ENCODE peak calls at places on chromosomes 5 and 9, in seven cellular contexts. One of them, this sample, is unnamed.
A peak's percentile ranks its signal among the peaks of the same experiment; 100 is the strongest.

GRCh38 chr5:95850391-95850894 is 27.9 kb upstream of the GLRX start:
- DNase-seq in CD8-positive, alpha-beta T cell: no peak
- DNase-seq in Peyer's patch: no peak
- DNase-seq in neural progenitor cell: no peak
- DNase-seq in IMR-90: no peak
- DNase-seq in neuronal stem cell: no peak
- DNase-seq in RWPE1: no peak
- DNase-seq in this sample: no peak

GRCh38 chr5:6550628-6551027 is 82.2 kb downstream of the NSUN2 start:
- DNase-seq in CD8-positive, alpha-beta T cell: no peak
- DNase-seq in Peyer's patch: no peak
- DNase-seq in neural progenitor cell: no peak
- DNase-seq in IMR-90: no peak
- DNase-seq in neuronal stem cell: no peak
- DNase-seq in RWPE1: no peak
- DNase-seq in this sample: no peak

GRCh38 chr9:110847661-110848060 is 179.1 kb downstream of the MUSK start:
- DNase-seq in CD8-positive, alpha-beta T cell: no peak
- DNase-seq in Peyer's patch: no peak
- DNase-seq in neural progenitor cell: no peak
- DNase-seq in IMR-90: peak; percentile 60
- DNase-seq in neuronal stem cell: no peak
- DNase-seq in RWPE1: no peak
- DNase-seq in this sample: no peak

GRCh38 chr9:106875548-106875947 is 12.6 kb downstream of the ZNF462 start:
- DNase-seq in CD8-positive, alpha-beta T cell: no peak
- DNase-seq in Peyer's patch: no peak
- DNase-seq in neural progenitor cell: no peak
- DNase-seq in IMR-90: no peak
- DNase-seq in neuronal stem cell: no peak
- DNase-seq in RWPE1: no peak
- DNase-seq in this sample: no peak

GRCh38 chr9:98576354-98576753 is 132.4 kb downstream of the GABBR2 start:
- DNase-seq in CD8-positive, alpha-beta T cell: no peak
- DNase-seq in Peyer's patch: no peak
- DNase-seq in neural progenitor cell: no peak
- DNase-seq in IMR-90: no peak
- DNase-seq in neuronal stem cell: no peak
- DNase-seq in RWPE1: no peak
- DNase-seq in this sample: no peak

GRCh38 chr9:89021154-89021803 is 30.0 kb downstream of the S1PR3 start:
- DNase-seq in CD8-positive, alpha-beta T cell: no peak
- DNase-seq in Peyer's patch: no peak
- DNase-seq in neural progenitor cell: no peak
- DNase-seq in IMR-90: peak; percentile 94
- DNase-seq in neuronal stem cell: no peak
- DNase-seq in RWPE1: peak; percentile 63
- DNase-seq in this sample: no peak

GRCh38 chr5:59583151-59583809 is 310.2 kb downstream of the PDE4D start:
- DNase-seq in CD8-positive, alpha-beta T cell: no peak
- DNase-seq in Peyer's patch: no peak
- DNase-seq in neural progenitor cell: no peak
- DNase-seq in IMR-90: no peak
- DNase-seq in neuronal stem cell: no peak
- DNase-seq in RWPE1: no peak
- DNase-seq in this sample: no peak

GRCh38 chr5:141664733-141665461 is 13.7 kb upstream of the FCHSD1 start:
- DNase-seq in CD8-positive, alpha-beta T cell: peak; percentile 64
- DNase-seq in Peyer's patch: peak; percentile 78
- DNase-seq in neural progenitor cell: peak; percentile 73
- DNase-seq in IMR-90: peak; percentile 58
- DNase-seq in neuronal stem cell: peak; percentile 74
- DNase-seq in RWPE1: peak; percentile 73
- DNase-seq in this sample: peak; percentile 76

GRCh38 chr9:108622467-108622866 is 233.3 kb downstream of the ACTL7B start:
- DNase-seq in CD8-positive, alpha-beta T cell: no peak
- DNase-seq in Peyer's patch: no peak
- DNase-seq in neural progenitor cell: no peak
- DNase-seq in IMR-90: peak; percentile 11
- DNase-seq in neuronal stem cell: no peak
- DNase-seq in RWPE1: peak; percentile 85
- DNase-seq in this sample: no peak

GRCh38 chr9:76996700-76997099 is 22.8 kb upstream of the FOXB2 start:
- DNase-seq in CD8-positive, alpha-beta T cell: no peak
- DNase-seq in Peyer's patch: peak; percentile 19
- DNase-seq in neural progenitor cell: peak; percentile 77
- DNase-seq in IMR-90: peak; percentile 21
- DNase-seq in neuronal stem cell: peak; percentile 17
- DNase-seq in RWPE1: no peak
- DNase-seq in this sample: peak; percentile 54

GRCh38 chr9:84788803-84789462 is 119.4 kb downstream of the NTRK2 start:
- DNase-seq in CD8-positive, alpha-beta T cell: no peak
- DNase-seq in Peyer's patch: no peak
- DNase-seq in neural progenitor cell: no peak
- DNase-seq in IMR-90: no peak
- DNase-seq in neuronal stem cell: no peak
- DNase-seq in RWPE1: no peak
- DNase-seq in this sample: no peak

GRCh38 chr9:6355728-6356127 is 27.6 kb downstream of the TPD52L3 start:
- DNase-seq in CD8-positive, alpha-beta T cell: no peak
- DNase-seq in Peyer's patch: no peak
- DNase-seq in neural progenitor cell: no peak
- DNase-seq in IMR-90: peak; percentile 84
- DNase-seq in neuronal stem cell: no peak
- DNase-seq in RWPE1: peak; percentile 9
- DNase-seq in this sample: no peak

GRCh38 chr9:27168496-27168895 is 59.5 kb downstream of the TEK start:
- DNase-seq in CD8-positive, alpha-beta T cell: no peak
- DNase-seq in Peyer's patch: no peak
- DNase-seq in neural progenitor cell: no peak
- DNase-seq in IMR-90: peak; percentile 45
- DNase-seq in neuronal stem cell: no peak
- DNase-seq in RWPE1: no peak
- DNase-seq in this sample: no peak

GRCh38 chr5:181087309-181087708 is 43.7 kb downstream of the OR2V1 start:
- DNase-seq in CD8-positive, alpha-beta T cell: no peak
- DNase-seq in Peyer's patch: no peak
- DNase-seq in neural progenitor cell: no peak
- DNase-seq in IMR-90: no peak
- DNase-seq in neuronal stem cell: no peak
- DNase-seq in RWPE1: no peak
- DNase-seq in this sample: no peak

GRCh38 chr9:131228096-131228495 is 48.2 kb downstream of the FAM78A start:
- DNase-seq in CD8-positive, alpha-beta T cell: no peak
- DNase-seq in Peyer's patch: no peak
- DNase-seq in neural progenitor cell: no peak
- DNase-seq in IMR-90: no peak
- DNase-seq in neuronal stem cell: no peak
- DNase-seq in RWPE1: no peak
- DNase-seq in this sample: no peak

GRCh38 chr9:99605016-99605743 is 216.5 kb upstream of the NR4A3 start:
- DNase-seq in CD8-positive, alpha-beta T cell: no peak
- DNase-seq in Peyer's patch: no peak
- DNase-seq in neural progenitor cell: no peak
- DNase-seq in IMR-90: no peak
- DNase-seq in neuronal stem cell: no peak
- DNase-seq in RWPE1: no peak
- DNase-seq in this sample: no peak

GRCh38 chr9:72882117-72882775 is 70.6 kb downstream of the ALDH1A1 start:
- DNase-seq in CD8-positive, alpha-beta T cell: no peak
- DNase-seq in Peyer's patch: no peak
- DNase-seq in neural progenitor cell: no peak
- DNase-seq in IMR-90: no peak
- DNase-seq in neuronal stem cell: no peak
- DNase-seq in RWPE1: no peak
- DNase-seq in this sample: peak; percentile 65

GRCh38 chr5:132369471-132370240 is at the start of gene SLC22A5:
- DNase-seq in CD8-positive, alpha-beta T cell: peak; percentile 64
- DNase-seq in Peyer's patch: peak; percentile 67
- DNase-seq in neural progenitor cell: peak; percentile 84
- DNase-seq in IMR-90: peak; percentile 33
- DNase-seq in neuronal stem cell: peak; percentile 65
- DNase-seq in RWPE1: peak; percentile 76
- DNase-seq in this sample: peak; percentile 67

GRCh38 chr9:87122947-87123685 is 175.8 kb upstream of the GAS1 start:
- DNase-seq in CD8-positive, alpha-beta T cell: no peak
- DNase-seq in Peyer's patch: no peak
- DNase-seq in neural progenitor cell: no peak
- DNase-seq in IMR-90: peak; percentile 76
- DNase-seq in neuronal stem cell: no peak
- DNase-seq in RWPE1: peak; percentile 72
- DNase-seq in this sample: no peak

GRCh38 chr9:98929866-98930265 is 13.8 kb upstream of the COL15A1 start:
- DNase-seq in CD8-positive, alpha-beta T cell: no peak
- DNase-seq in Peyer's patch: no peak
- DNase-seq in neural progenitor cell: no peak
- DNase-seq in IMR-90: peak; percentile 25
- DNase-seq in neuronal stem cell: no peak
- DNase-seq in RWPE1: no peak
- DNase-seq in this sample: no peak

GRCh38 chr9:18675973-18676372 is 202.0 kb downstream of the ADAMTSL1 start:
- DNase-seq in CD8-positive, alpha-beta T cell: no peak
- DNase-seq in Peyer's patch: no peak
- DNase-seq in neural progenitor cell: no peak
- DNase-seq in IMR-90: no peak
- DNase-seq in neuronal stem cell: no peak
- DNase-seq in RWPE1: no peak
- DNase-seq in this sample: no peak
- H3K27ac ChIP-seq in CD8-positive, alpha-beta T cell: no peak overlapping the region
- H3K27ac ChIP-seq in Peyer's patch: no peak overlapping the region
- H3K27ac ChIP-seq in neural progenitor cell: no peak overlapping the region
- H3K27ac ChIP-seq in IMR-90: no peak overlapping the region
- H3K27ac ChIP-seq in neuronal stem cell: no peak overlapping the region
- H3K27ac ChIP-seq in RWPE1: no peak overlapping the region
- H3K27ac ChIP-seq in this sample: no peak overlapping the region

DNA sequence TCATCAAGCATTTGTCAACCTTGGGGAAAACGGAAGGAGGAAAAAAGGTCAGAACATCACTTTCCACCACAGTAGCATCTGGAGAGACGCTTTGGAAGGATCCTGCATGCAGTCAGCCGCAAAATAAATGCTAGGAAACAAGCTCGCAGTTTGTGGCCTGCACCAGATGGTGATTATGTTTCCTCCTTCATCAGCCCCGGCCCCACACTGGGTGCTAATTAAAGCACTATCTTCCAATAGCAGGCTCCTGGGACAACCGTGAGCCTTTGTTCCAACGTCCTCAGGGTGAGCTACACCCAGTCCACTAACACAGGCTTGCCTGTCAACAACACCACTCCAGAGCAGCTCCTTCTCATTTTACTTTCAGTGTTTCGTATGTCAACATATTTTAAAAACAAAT is 64.0 kb downstream of the RNF130 start:
- DNase-seq in CD8-positive, alpha-beta T cell: no peak
- DNase-seq in Peyer's patch: no peak
- DNase-seq in neural progenitor cell: peak; percentile 77
- DNase-seq in IMR-90: no peak
- DNase-seq in neuronal stem cell: no peak
- DNase-seq in RWPE1: no peak
- DNase-seq in this sample: peak; percentile 29
- H3K27ac ChIP-seq in CD8-positive, alpha-beta T cell: no peak overlapping the region
- H3K27ac ChIP-seq in Peyer's patch: no peak overlapping the region
- H3K27ac ChIP-seq in neural progenitor cell: peak overlapping the region; percentile 83
- H3K27ac ChIP-seq in IMR-90: no peak overlapping the region
- H3K27ac ChIP-seq in neuronal stem cell: peak overlapping the region; percentile 60
- H3K27ac ChIP-seq in RWPE1: no peak overlapping the region
- H3K27ac ChIP-seq in this sample: peak overlapping the region; percentile 60

DNA sequence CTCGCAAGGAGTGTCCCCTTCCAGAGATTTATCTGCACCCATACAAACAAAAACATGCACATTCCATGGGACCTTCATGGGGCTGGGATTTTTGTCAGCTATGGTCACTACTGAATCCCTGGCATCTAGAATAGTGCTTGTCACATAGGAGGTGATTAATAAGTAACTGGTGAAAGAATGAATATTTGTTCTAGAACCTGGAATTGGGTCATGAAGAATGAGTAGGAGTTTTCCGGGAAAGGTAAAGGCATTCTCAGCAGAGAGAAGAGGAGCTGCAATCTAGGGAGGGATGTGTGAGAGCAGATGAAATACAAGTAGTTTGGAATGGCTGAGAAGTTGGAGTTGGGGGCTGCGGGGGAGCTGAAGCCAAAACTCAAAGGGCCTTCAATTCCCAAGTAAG is 2.8 kb upstream of the LMAN2 start:
- DNase-seq in CD8-positive, alpha-beta T cell: no peak
- DNase-seq in Peyer's patch: no peak
- DNase-seq in neural progenitor cell: no peak
- DNase-seq in IMR-90: no peak
- DNase-seq in neuronal stem cell: no peak
- DNase-seq in RWPE1: no peak
- DNase-seq in this sample: no peak
- H3K27ac ChIP-seq in CD8-positive, alpha-beta T cell: no peak overlapping the region
- H3K27ac ChIP-seq in Peyer's patch: no peak overlapping the region
- H3K27ac ChIP-seq in neural progenitor cell: no peak overlapping the region
- H3K27ac ChIP-seq in IMR-90: no peak overlapping the region
- H3K27ac ChIP-seq in neuronal stem cell: no peak overlapping the region
- H3K27ac ChIP-seq in RWPE1: no peak overlapping the region
- H3K27ac ChIP-seq in this sample: no peak overlapping the region

GRCh38 chr9:81693639-81694378 is 4.5 kb upstream of the TLE1 start:
- DNase-seq in CD8-positive, alpha-beta T cell: no peak
- DNase-seq in Peyer's patch: no peak
- DNase-seq in neural progenitor cell: no peak
- DNase-seq in IMR-90: no peak
- DNase-seq in neuronal stem cell: no peak
- DNase-seq in RWPE1: no peak
- DNase-seq in this sample: no peak

GRCh38 chr9:81689343-81690175 is at the start of gene TLE1:
- DNase-seq in CD8-positive, alpha-beta T cell: peak; percentile 72
- DNase-seq in Peyer's patch: peak; percentile 88
- DNase-seq in neural progenitor cell: peak; percentile 100
- DNase-seq in IMR-90: peak; percentile 100
- DNase-seq in neuronal stem cell: peak; percentile 100
- DNase-seq in RWPE1: peak; percentile 100
- DNase-seq in this sample: peak; percentile 99

GRCh38 chr9:81686614-81687520 is 2.5 kb downstream of the TLE1 start:
- DNase-seq in CD8-positive, alpha-beta T cell: no peak
- DNase-seq in Peyer's patch: peak; percentile 83
- DNase-seq in neural progenitor cell: peak; percentile 96
- DNase-seq in IMR-90: peak; percentile 87
- DNase-seq in neuronal stem cell: peak; percentile 82
- DNase-seq in RWPE1: peak; percentile 90
- DNase-seq in this sample: peak; percentile 79

GRCh38 chr9:81687521-81688261 is 1.7 kb downstream of the TLE1 start:
- DNase-seq in CD8-positive, alpha-beta T cell: no peak
- DNase-seq in Peyer's patch: peak; percentile 77
- DNase-seq in neural progenitor cell: peak; percentile 74
- DNase-seq in IMR-90: no peak
- DNase-seq in neuronal stem cell: peak; percentile 59
- DNase-seq in RWPE1: peak; percentile 59
- DNase-seq in this sample: peak; percentile 33

DNA sequence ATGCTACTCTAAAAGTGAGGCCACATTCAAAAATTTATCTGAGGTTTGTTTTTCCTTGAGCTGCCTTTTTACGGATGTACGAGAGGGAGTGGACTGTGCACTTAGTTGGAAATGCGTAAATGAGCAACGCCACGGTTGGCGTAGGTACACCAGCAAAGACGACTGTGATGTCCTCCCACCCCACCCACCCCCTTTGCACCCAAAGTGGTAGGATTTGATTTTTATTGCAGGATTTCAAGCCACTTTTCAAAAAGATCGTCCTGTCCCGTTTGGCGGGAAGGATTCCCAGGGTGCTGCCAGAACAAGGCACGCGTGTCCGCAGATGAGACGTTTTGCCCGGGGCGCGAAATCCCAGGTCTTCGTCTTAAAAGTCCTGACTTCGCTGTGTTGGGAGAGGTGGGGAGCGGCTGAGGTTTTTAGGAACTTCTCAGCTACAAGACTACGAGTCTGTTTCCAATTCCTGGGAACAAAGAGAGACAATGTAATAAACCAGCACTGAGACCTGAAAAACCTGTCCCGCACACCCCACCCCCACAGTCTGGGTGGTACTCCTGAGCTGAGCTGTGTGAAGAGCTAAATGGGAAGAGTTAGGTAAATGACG is 1.0 kb upstream of the TLE1 start:
- DNase-seq in CD8-positive, alpha-beta T cell: no peak
- DNase-seq in Peyer's patch: no peak
- DNase-seq in neural progenitor cell: peak; percentile 41
- DNase-seq in IMR-90: peak; percentile 27
- DNase-seq in neuronal stem cell: no peak
- DNase-seq in RWPE1: peak; percentile 83
- DNase-seq in this sample: no peak
- H3K27ac ChIP-seq in CD8-positive, alpha-beta T cell: no peak overlapping the region
- H3K27ac ChIP-seq in Peyer's patch: peak overlapping the region; percentile 93
- H3K27ac ChIP-seq in neural progenitor cell: no peak overlapping the region
- H3K27ac ChIP-seq in IMR-90: peak overlapping the region; percentile 45
- H3K27ac ChIP-seq in neuronal stem cell: no peak overlapping the region
- H3K27ac ChIP-seq in RWPE1: peak overlapping the region; percentile 96
- H3K27ac ChIP-seq in this sample: peak overlapping the region; percentile 89